ENCODE peak calls at places on chromosomes 12 and 14, in six cellular contexts. U is sigmoid colon, M is cardiac fibroblast, O is GM23248, C is HL-60, J is AG04450. A is an unnamed sample.
A peak's percentile ranks its signal among the peaks of the same experiment; 100 is the strongest.

GRCh38 chr14:75946785-75947184 is 35.0 kb downstream of the TGFB3 start:
- DNase-seq in U (no peak), O (no peak), J (no peak), M (no peak), C (no peak), A (no peak)

GRCh38 chr14:29911815-29912214 is 15.8 kb downstream of the PRKD1 start:
- DNase-seq in U (no peak), M (no peak), J (no peak), O (no peak), C (no peak), A (no peak)

GRCh38 chr12:108175310-108175709 is 46.2 kb downstream of the WSCD2 start:
- DNase-seq in O (no peak), U (no peak), C (no peak), J (no peak), M (no peak), A (no peak)

GRCh38 chr12:131795688-131796410 is 32.3 kb upstream of the MMP17 start:
- DNase-seq in U (no peak), C (no peak), O (no peak), M (no peak), J (no peak), A (no peak)

GRCh38 chr14:93055651-93056115 is 60.0 kb downstream of the ITPK1 start:
- DNase-seq in O (no peak), C (no peak), J (no peak), U (no peak), M (no peak), A (no peak)

GRCh38 chr12:76544601-76545261 is 14.8 kb downstream of the OSBPL8 start:
- DNase-seq in M (no peak), C (no peak), U (no peak), J (no peak), O (no peak), A (no peak)

GRCh38 chr14:74474376-74474775 is 18.7 kb downstream of the NPC2 start:
- DNase-seq in M (no peak), O (peak; percentile 19), C (no peak), U (no peak), J (no peak), A (peak; percentile 22)

GRCh38 chr12:100545092-100545491 is 28.4 kb upstream of the GAS2L3 start:
- DNase-seq in C (no peak), U (no peak), M (no peak), J (no peak), O (no peak), A (no peak)

GRCh38 chr12:118357327-118358007 is 15.2 kb downstream of the TAOK3 start:
- DNase-seq in U (no peak), C (peak; percentile 64), J (no peak), O (peak; percentile 83), M (peak; percentile 91), A (no peak)

GRCh38 chr12:38771871-38772270 is 133.5 kb downstream of the CPNE8 start:
- DNase-seq in M (no peak), C (no peak), J (no peak), O (no peak), U (no peak), A (no peak)

GRCh38 chr14:75578786-75579781 is 664 bp downstream of the FLVCR2 start:
- DNase-seq in O (no peak), U (peak; percentile 68), M (peak; percentile 70), J (no peak), C (no peak), A (peak; percentile 15)

GRCh38 chr14:61618448-61618847 is 76.9 kb upstream of the HIF1A start:
- DNase-seq in C (no peak), M (no peak), U (no peak), J (no peak), O (no peak), A (no peak)

GRCh38 chr12:89417246-89417977 is 65.1 kb upstream of the DUSP6 start:
- DNase-seq in U (no peak), O (peak; percentile 75), J (no peak), M (peak; percentile 53), C (no peak), A (no peak)

GRCh38 chr14:31934767-31935266 is 142.3 kb upstream of the ARHGAP5 start:
- DNase-seq in U (no peak), M (peak; percentile 66), J (no peak), C (no peak), O (peak; percentile 67), A (peak; percentile 36)

GRCh38 chr12:93679308-93679933 is 2.2 kb downstream of the CRADD start:
- DNase-seq in C (no peak), O (no peak), M (no peak), J (no peak), U (no peak), A (no peak)

GRCh38 chr14:91866511-91867295 is 633 bp downstream of the TC2N start:
- DNase-seq in O (no peak), M (no peak), C (no peak), J (no peak), U (no peak), A (no peak)

GRCh38 chr14:54209501-54210231 is 187.1 kb upstream of the CDKN3 start:
- DNase-seq in U (no peak), O (peak; percentile 75), C (no peak), M (peak; percentile 57), J (no peak), A (no peak)

GRCh38 chr14:96221109-96221650 is 16.5 kb downstream of the BDKRB2 start:
- DNase-seq in U (no peak), J (no peak), C (no peak), M (no peak), O (no peak), A (no peak)

GRCh38 chr12:25241171-25242020 is 9.3 kb downstream of the KRAS start:
- DNase-seq in M (peak; percentile 74), J (no peak), C (no peak), U (no peak), O (peak; percentile 78), A (peak; percentile 24)

GRCh38 chr12:96155781-96156180 is 38.4 kb upstream of the ELK3 start:
- DNase-seq in U (no peak), O (no peak), J (no peak), C (no peak), M (no peak), A (no peak)

GRCh38 chr12:53048780-53049401 is 974 bp upstream of the TNS2 start:
- DNase-seq in U (peak; percentile 94), C (no peak), O (peak; percentile 54), J (no peak), M (peak; percentile 74), A (peak; percentile 68)

GRCh38 chr14:86141966-86142365 is 612.0 kb downstream of the FLRT2 start:
- DNase-seq in O (no peak), U (no peak), M (no peak), C (no peak), J (no peak), A (no peak)

GRCh38 chr14:71536015-71536535 is 396.2 kb upstream of the RGS6 start:
- DNase-seq in C (no peak), U (no peak), O (no peak), M (no peak), J (no peak), A (no peak)

GRCh38 chr12:52454411-52455201 is 2.7 kb upstream of the KRT6B start:
- DNase-seq in U (no peak), C (no peak), M (peak; percentile 11), O (no peak), J (no peak), A (no peak)

GRCh38 chr12:57550628-57551549 is 1.0 kb downstream of the KIF5A start:
- DNase-seq in C (no peak), J (no peak), M (no peak), O (no peak), U (no peak), A (no peak)

GRCh38 chr12:124909831-124910560 is 4.5 kb downstream of the UBC start:
- DNase-seq in O (peak; percentile 59), C (no peak), U (no peak), M (peak; percentile 76), J (no peak), A (no peak)

GRCh38 chr12:108616941-108617858 is 16.5 kb downstream of the SELPLG start:
- DNase-seq in C (no peak), U (no peak), J (no peak), M (peak; percentile 48), O (no peak), A (no peak)

GRCh38 chr12:13100882-13101769 is 2.3 kb downstream of the GSG1 start:
- DNase-seq in O (peak; percentile 99), U (peak; percentile 95), M (peak; percentile 96), J (peak; percentile 82), C (peak; percentile 81), A (peak; percentile 90)

GRCh38 chr12:115097406-115097805 is 413.4 kb upstream of the TBX3 start:
- DNase-seq in C (no peak), O (no peak), U (no peak), M (no peak), J (no peak), A (no peak)

GRCh38 chr14:38256358-38256840 is 506 bp upstream of the CLEC14A start:
- DNase-seq in O (no peak), M (peak; percentile 95), C (no peak), J (no peak), U (no peak), A (peak; percentile 48)

GRCh38 chr14:70189678-70190077 is 927 bp upstream of the SLC8A3 start:
- DNase-seq in C (no peak), O (no peak), J (no peak), M (no peak), U (no peak), A (no peak)

DNA sequence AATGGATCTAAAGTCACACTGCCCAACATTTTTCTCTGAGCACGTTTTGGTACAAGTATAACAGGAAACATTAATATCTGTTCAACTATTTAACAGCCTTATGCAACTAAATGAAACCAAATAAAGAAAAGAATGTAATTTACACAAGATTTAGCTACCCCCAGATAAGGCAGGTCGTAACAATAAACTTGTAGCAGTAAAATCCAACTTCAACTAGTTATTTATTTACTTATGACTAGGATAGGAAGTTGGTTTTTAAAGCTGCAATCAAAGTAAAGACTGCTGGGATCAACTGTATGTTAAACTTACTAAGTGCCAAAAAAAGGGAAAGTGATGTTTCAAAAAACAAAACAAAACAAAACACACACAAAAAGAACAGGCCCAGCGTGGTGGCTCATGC is 30.9 kb downstream of the FERMT2 start:
- DNase-seq in C (no peak), U (no peak), O (no peak), M (no peak), J (no peak), A (no peak)
- H3K4me3 ChIP-seq in C (no peak overlapping the region), U (no peak overlapping the region), O (no peak overlapping the region), M (no peak overlapping the region), J (no peak overlapping the region), A (no peak overlapping the region)

DNA sequence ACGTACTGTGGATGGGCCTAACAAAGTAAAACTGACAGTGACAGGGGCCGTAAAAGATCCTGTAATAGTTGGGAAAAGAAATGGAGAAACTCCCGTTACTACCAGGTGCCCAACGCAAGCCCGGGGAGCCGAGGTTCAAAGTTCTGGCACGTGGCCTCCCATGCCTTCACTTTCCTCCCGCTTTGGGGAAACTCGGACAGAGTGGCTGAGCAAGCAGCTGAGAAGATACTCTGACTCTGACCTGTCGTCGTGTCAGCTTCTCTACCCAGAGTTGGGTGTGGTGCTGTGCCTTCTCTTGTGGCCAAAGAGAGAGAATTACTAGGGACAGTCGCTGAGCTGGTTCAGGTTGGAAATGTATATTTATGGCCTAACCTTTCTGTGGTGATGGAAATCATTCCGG is 1.7 kb downstream of the B4GALNT3 start:
- DNase-seq in C (no peak), M (no peak), O (no peak), U (no peak), J (no peak), A (no peak)
- H3K4me3 ChIP-seq in C (no peak overlapping the region), M (no peak overlapping the region), O (no peak overlapping the region), U (no peak overlapping the region), J (no peak overlapping the region), A (no peak overlapping the region)

GRCh38 chr14:21965042-21965441 is 291.4 kb upstream of the OR4E1 start:
- DNase-seq in M (no peak), U (no peak), C (no peak), O (no peak), J (no peak), A (no peak)
- H3K4me3 ChIP-seq in M (no peak overlapping the region), U (no peak overlapping the region), C (no peak overlapping the region), O (no peak overlapping the region), J (no peak overlapping the region), A (no peak overlapping the region)

GRCh38 chr12:78865297-78865955 is 852 bp downstream of the SYT1 start:
- DNase-seq in C (no peak), U (no peak), M (no peak), J (no peak), O (no peak), A (no peak)
- H3K4me3 ChIP-seq in C (no peak overlapping the region), U (peak overlapping the region; percentile 57), M (peak overlapping the region; percentile 73), J (peak overlapping the region; percentile 87), O (peak overlapping the region; percentile 94), A (peak overlapping the region; percentile 80)